ENCODE peak calls at places on chromosomes 4 and X, in six cellular contexts. M is K562, T is H1, H is GM12878, A is SK-N-SH, Z is HepG2. X is an unnamed sample. For H3K27me3, the result is how much of the 10 kb centered on the place peaks cover.

GRCh38 chr4:68259191-68259590 is 13.7 kb upstream of the TMPRSS11B start:
- DNase-seq in Z (no peak), M (no peak), A (no peak), T (no peak), H (no peak), X (no peak)

GRCh38 chr4:187586892-187587291 is 408.7 kb upstream of the ZFP42 start:
- DNase-seq in M (no peak), Z (no peak), T (no peak), H (no peak), A (no peak), X (no peak)

GRCh38 chrX:78886550-78886949 is 58.6 kb upstream of the P2RY10 start:
- DNase-seq in H (peak), Z (no peak), A (peak), T (no peak), M (no peak), X (peak)

GRCh38 chr4:87258677-87259076 is 38.3 kb upstream of the KLHL8 start:
- DNase-seq in H (no peak), T (no peak), Z (no peak), M (no peak), A (no peak), X (no peak)

GRCh38 chr4:168886361-168886760 is 123.7 kb downstream of the CBR4 start:
- DNase-seq in Z (no peak), A (no peak), H (no peak), T (no peak), M (no peak), X (no peak)

GRCh38 chrX:117936162-117936561 is 180.4 kb downstream of the KLHL13 start:
- DNase-seq in T (no peak), H (no peak), Z (no peak), M (no peak), A (no peak), X (no peak)

GRCh38 chr4:93186846-93187245 is 641.7 kb upstream of the ATOH1 start:
- DNase-seq in A (no peak), H (no peak), M (no peak), T (no peak), Z (no peak), X (no peak)

GRCh38 chr4:153294631-153295030 is 49.9 kb upstream of the MND1 start:
- DNase-seq in M (no peak), T (no peak), H (no peak), Z (no peak), A (no peak), X (no peak)

GRCh38 chr4:12562476-12562875 is 921.7 kb downstream of the RAB28 start:
- DNase-seq in H (no peak), Z (no peak), M (no peak), T (no peak), A (no peak), X (no peak)

GRCh38 chrX:129823115-129823514 is 20.6 kb downstream of the ZDHHC9 start:
- DNase-seq in M (peak), A (peak), Z (no peak), H (no peak), T (no peak), X (no peak)

GRCh38 chr4:60814549-60814948 is 385.6 kb upstream of the ADGRL3 start:
- DNase-seq in T (no peak), A (no peak), M (no peak), H (no peak), Z (no peak), X (no peak)

GRCh38 chrX:8404958-8405357 is 59.7 kb upstream of the VCX3B start:
- DNase-seq in H (no peak), Z (no peak), A (no peak), M (no peak), T (no peak), X (no peak)

GRCh38 chrX:10450959-10451355 is 169.4 kb downstream of the MID1 start:
- DNase-seq in M (no peak), H (no peak), T (no peak), Z (no peak), A (no peak), X (no peak)

GRCh38 chr4:157514711-157515110 is 294.2 kb downstream of the GRIA2 start:
- DNase-seq in T (peak), H (no peak), A (peak), Z (peak), M (no peak), X (no peak)

GRCh38 chr4:150722908-150723362 is 141.0 kb downstream of the MAB21L2 start:
- DNase-seq in M (no peak), T (no peak), H (no peak), Z (no peak), A (no peak), X (peak)

GRCh38 chrX:77446029-77446585 is 1.1 kb upstream of the FGF16 start:
- DNase-seq in M (no peak), Z (no peak), T (no peak), H (no peak), A (no peak), X (no peak)

GRCh38 chr4:26056406-26056805 is 142.4 kb downstream of the SMIM20 start:
- DNase-seq in Z (no peak), A (no peak), T (no peak), H (no peak), M (no peak), X (no peak)

DNA sequence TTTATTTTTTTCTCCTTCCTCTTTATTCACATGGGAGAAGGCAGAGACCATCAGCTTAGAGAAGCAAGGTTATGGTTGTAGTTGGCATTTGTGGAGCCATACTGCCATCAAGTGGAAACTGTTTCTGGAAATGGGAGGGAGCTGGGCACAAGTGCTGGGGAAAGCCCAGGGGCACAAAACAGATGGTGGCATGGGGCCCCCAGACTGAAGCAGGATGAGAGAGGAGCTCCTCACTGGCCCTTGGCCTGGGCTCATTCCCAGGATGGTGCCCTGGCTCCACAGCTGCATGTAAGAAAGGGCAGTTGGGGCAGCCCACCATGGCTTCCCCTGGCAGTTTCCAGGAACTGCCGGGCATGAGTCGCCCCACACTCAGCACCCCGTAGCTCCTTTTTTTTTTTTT is 59.2 kb downstream of the NBDY start:
- DNase-seq in M (no peak), A (no peak), T (no peak), Z (no peak), H (no peak), X (no peak)
- TF ChIP-seq GABPA in M (no peak), A (no peak), T (no peak), Z (no peak), H (no peak), X (no peak)

GRCh38 chr4:185018834-185019450 is 652 bp downstream of the HELT start:
- DNase-seq in M (no peak), T (no peak), Z (no peak), H (no peak), A (peak), X (no peak)
- H3K27me3 ChIP-seq in M (half or more), T (half or more), Z (under half), H (under half), A (half or more), X (half or more)

GRCh38 chr4:145540235-145540634 is 58.6 kb downstream of the SMAD1 start:
- DNase-seq in T (no peak), H (no peak), Z (no peak), A (no peak), M (no peak), X (no peak)

GRCh38 chr4:145544998-145545397 is 63.3 kb downstream of the SMAD1 start:
- DNase-seq in T (no peak), A (no peak), H (no peak), M (no peak), Z (no peak), X (no peak)

GRCh38 chr4:145546556-145546955 is 64.9 kb downstream of the SMAD1 start:
- DNase-seq in Z (no peak), H (no peak), M (no peak), T (no peak), A (no peak), X (no peak)

GRCh38 chr4:145541266-145541770 is 59.7 kb downstream of the SMAD1 start:
- DNase-seq in H (no peak), T (no peak), Z (no peak), M (no peak), A (no peak), X (no peak)

DNA sequence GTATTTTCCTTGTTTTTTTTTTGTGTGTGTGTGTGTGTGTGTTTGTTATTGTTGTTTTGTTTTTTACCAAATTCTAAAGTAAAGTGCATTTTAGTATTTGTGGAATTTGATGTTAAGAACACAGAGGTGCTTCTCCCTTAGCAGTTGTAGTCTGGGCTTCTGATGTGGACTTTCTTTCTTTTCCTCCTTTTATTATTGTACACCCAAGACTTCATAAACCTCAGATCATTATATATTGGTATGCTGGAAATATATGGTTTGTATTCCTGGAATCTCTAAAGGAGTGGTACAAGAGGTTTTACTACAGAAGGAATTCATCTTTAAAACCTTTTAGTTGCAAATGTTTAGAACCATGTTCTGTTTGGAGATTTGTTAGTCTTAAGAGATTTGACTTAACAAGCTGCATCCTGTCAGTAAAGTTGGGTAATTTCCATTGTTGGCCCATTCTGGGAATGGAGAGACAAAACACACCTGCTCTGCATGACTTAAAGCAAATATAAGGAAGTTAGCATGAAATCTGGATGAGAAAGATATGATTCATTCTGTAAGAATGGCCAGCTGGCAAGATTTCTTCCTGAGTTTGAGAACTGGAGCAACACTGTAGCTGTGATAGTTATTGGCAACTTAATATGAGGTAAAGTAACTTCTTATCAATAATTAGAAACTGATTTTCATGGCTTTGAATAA is 64.0 kb downstream of the SMAD1 start:
- DNase-seq in T (peak), Z (no peak), A (no peak), M (no peak), H (no peak), X (peak)
- TF ChIP-seq POLR2AphosphoS5 in T (no peak), Z (no peak), A (peak), M (no peak), H (no peak), X (peak)

DNA sequence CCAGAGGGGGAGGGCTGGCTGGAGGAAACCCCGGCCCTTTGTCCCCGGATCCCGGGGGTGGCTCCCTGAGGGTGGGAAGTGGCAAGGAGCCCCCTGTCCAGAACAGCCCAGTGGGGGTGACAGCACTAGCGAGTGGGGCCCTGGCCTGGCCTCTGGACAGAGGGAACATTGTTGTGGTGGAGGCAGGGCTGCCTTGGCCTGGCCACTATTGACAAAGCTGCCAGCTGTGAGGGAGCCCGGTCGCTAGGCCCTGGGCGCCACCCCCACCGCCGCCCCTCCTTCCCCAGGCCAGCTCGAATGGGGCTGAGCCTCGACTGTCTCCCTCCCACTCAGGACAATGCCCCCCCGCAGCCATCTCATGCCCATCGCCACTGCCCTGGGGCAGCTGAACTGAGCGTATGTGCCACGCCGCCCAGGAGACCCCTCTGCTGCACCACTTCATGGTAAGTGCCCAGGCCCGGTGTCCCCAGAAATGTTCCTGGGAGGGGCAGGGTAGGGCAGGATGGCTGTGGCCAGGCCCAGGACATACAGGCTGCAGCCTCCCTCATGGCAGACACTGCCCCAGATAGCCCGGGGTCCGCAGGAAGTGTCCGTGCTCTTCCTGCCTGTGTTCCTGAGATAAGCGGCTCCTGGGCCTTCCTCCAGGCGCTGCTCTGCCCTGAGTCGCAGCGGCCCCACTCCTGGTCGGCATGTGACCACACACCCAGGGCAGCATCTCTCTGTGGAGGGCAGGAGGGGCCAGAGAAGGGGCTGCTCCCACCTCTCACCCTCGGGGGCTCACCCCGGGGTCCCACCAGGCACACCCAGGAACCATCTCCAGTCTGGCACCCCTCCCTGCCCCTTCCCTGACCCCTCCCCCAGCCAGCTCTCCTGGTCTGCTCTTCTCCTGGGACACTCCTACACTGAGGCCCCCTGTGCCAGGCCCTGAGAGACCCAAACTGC is 1.4 kb downstream of the PLXNB3 start:
- DNase-seq in A (peak), Z (peak), M (peak), H (no peak), T (no peak), X (no peak)
- TF ChIP-seq GABPA in A (peak), Z (no peak), M (peak), H (no peak), T (no peak), X (no peak)

GRCh38 chrX:640641-641040 is 10.1 kb downstream of the SHOX start:
- DNase-seq in Z (no peak), H (no peak), M (no peak), T (no peak), A (no peak), X (no peak)
- H3K27me3 ChIP-seq in Z (under half), H (under half), M (under half), T (half or more), A (under half), X (under half)

DNA sequence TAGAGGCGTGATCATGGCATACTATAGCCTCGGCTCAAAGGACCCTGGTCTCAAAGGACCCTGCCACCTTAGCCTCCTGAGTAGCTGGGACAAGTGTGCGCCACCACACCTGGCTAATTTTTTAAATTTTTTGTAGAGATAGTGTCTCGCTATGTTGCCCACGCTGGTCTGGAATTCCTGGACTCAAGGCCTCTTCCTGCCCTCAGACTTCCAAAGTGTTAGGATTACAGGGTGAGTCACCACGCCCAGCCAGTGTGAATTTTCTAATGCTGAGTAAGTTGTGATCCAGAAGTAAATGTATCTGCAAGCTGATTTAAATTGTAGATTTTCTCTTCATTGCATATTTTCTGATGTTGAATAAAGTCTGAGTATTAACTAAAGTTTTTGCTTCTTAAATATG is 2.6 kb upstream of the ZNF674 start:
- DNase-seq in H (no peak), A (no peak), Z (peak), M (no peak), T (no peak), X (no peak)
- TF ChIP-seq POLR2AphosphoS5 in H (no peak), A (no peak), Z (no peak), M (no peak), T (no peak), X (no peak)

GRCh38 chr4:139084425-139085093 is 69.0 kb downstream of the NOCT start:
- DNase-seq in H (peak), M (peak), Z (peak), A (peak), T (no peak), X (peak)

GRCh38 chr4:139082750-139083532 is 67.4 kb downstream of the NOCT start:
- DNase-seq in M (peak), Z (peak), H (peak), T (peak), A (peak), X (peak)

GRCh38 chr4:139083533-139084424 is 68.2 kb downstream of the NOCT start:
- DNase-seq in T (no peak), H (peak), Z (peak), A (peak), M (peak), X (peak)

DNA sequence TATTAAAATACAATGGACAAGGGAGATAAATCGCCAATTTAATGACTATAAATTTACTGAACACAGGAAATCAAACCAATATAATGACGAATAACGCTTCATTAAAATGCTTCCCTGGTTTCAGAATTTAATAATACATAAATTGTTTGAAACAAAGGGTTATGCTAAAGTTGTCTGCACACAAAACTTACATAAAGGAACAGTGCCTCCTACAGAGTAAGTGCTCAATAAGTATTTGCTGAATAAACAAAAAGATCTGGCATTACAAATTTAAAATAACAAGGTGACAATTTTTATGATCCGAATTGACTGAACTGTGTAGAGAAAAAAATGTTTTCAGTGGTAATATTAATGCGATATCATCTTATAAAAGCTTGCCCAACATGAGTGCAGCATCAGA is 69.6 kb downstream of the NOCT start:
- DNase-seq in M (no peak), Z (peak), A (no peak), H (no peak), T (no peak), X (no peak)
- TF ChIP-seq GABPA in M (no peak), Z (no peak), A (no peak), H (no peak), T (no peak), X (no peak)